ENCODE peak calls at places on chromosomes 1 and 21, in five cellular contexts. J is H1, B is mesenchymal stem cell, D is trophoblast cell, C is H9. Q is an unnamed sample.

GRCh38 chr1:160855181-160855981 is 7.3 kb downstream of the CD244 start:
- DNase-seq in J (no peak), B (no peak), D (no peak), C (no peak), Q (no peak)

GRCh38 chr1:36328713-36329112 is 5.3 kb upstream of the EVA1B start:
- DNase-seq in J (no peak), B (no peak), D (no peak), C (no peak), Q (no peak)

GRCh38 chr1:162385702-162386101 is 4.2 kb downstream of the C1orf226 start:
- DNase-seq in J (no peak), B (no peak), D (no peak), C (no peak), Q (no peak)

GRCh38 chr21:41344146-41344545 is 17.7 kb upstream of the MX2 start:
- DNase-seq in J (no peak), B (no peak), D (no peak), C (no peak), Q (no peak)

GRCh38 chr1:13730751-13731482 is 30.9 kb downstream of the PRDM2 start:
- DNase-seq in J (no peak), B (no peak), D (no peak), C (no peak), Q (no peak)

GRCh38 chr1:26181586-26182371 is 4.5 kb downstream of the CNKSR1 start:
- DNase-seq in J (no peak), B (no peak), D (no peak), C (no peak), Q (no peak)

GRCh38 chr1:91582431-91582921 is 81.8 kb downstream of the CDC7 start:
- DNase-seq in J (no peak), B (peak), D (peak), C (no peak), Q (no peak)

GRCh38 chr1:157135646-157136045 is 2.5 kb downstream of the ETV3 start:
- DNase-seq in J (no peak), B (no peak), D (no peak), C (no peak), Q (no peak)

GRCh38 chr1:183739640-183740385 is 65.1 kb upstream of the RGL1 start:
- DNase-seq in J (no peak), B (peak), D (no peak), C (no peak), Q (no peak)

GRCh38 chr1:160860840-160861505 is 1.7 kb downstream of the CD244 start:
- DNase-seq in J (no peak), B (no peak), D (no peak), C (no peak), Q (peak)

GRCh38 chr1:213244664-213245091 is 193.6 kb downstream of the RPS6KC1 start:
- DNase-seq in J (no peak), B (peak), D (peak), C (no peak), Q (peak)

GRCh38 chr1:94332952-94333351 is 85.2 kb upstream of the ABCD3 start:
- DNase-seq in J (no peak), B (peak), D (no peak), C (no peak), Q (no peak)

GRCh38 chr1:236568285-236568894 is 35.9 kb downstream of the HEATR1 start:
- DNase-seq in J (no peak), B (peak), D (no peak), C (no peak), Q (no peak)

GRCh38 chr1:66371233-66372005 is 162.5 kb upstream of the SGIP1 start:
- DNase-seq in J (no peak), B (peak), D (peak), C (no peak), Q (no peak)

GRCh38 chr1:216190438-216190837 is 232.8 kb downstream of the USH2A start:
- DNase-seq in J (no peak), B (no peak), D (no peak), C (no peak), Q (no peak)

GRCh38 chr1:1156140-1157032 is 17.3 kb upstream of the TTLL10 start:
- DNase-seq in J (no peak), B (no peak), D (no peak), C (no peak), Q (no peak)

GRCh38 chr1:157170677-157171515 is 32.7 kb upstream of the ETV3 start:
- DNase-seq in J (no peak), B (peak), D (peak), C (peak), Q (peak)

GRCh38 chr1:197774691-197775281 is 494 bp downstream of the DENND1B start:
- DNase-seq in J (no peak), B (peak), D (peak), C (peak), Q (peak)

GRCh38 chr1:15869413-15869812 is 21.9 kb downstream of the SPEN start:
- DNase-seq in J (no peak), B (no peak), D (no peak), C (no peak), Q (no peak)

GRCh38 chr1:155008015-155008941 is 5.7 kb downstream of the ZBTB7B start:
- DNase-seq in J (no peak), B (no peak), D (no peak), C (no peak), Q (no peak)

GRCh38 chr1:1969505-1969900 is 34.1 kb downstream of the CFAP74 start:
- DNase-seq in J (no peak), B (no peak), D (no peak), C (no peak), Q (no peak)

GRCh38 chr1:12380316-12381249 is 150.8 kb downstream of the VPS13D start:
- DNase-seq in J (no peak), B (no peak), D (no peak), C (no peak), Q (no peak)

GRCh38 chr1:26697441-26697977 is 1.7 kb downstream of the ARID1A start:
- DNase-seq in J (no peak), B (no peak), D (no peak), C (no peak), Q (no peak)

GRCh38 chr1:10838541-10838940 is 42.1 kb upstream of the CASZ1 start:
- DNase-seq in J (no peak), B (no peak), D (no peak), C (no peak), Q (no peak)

GRCh38 chr1:110616587-110616986 is 10.4 kb upstream of the KCNA2 start:
- DNase-seq in J (no peak), B (no peak), D (no peak), C (no peak), Q (no peak)

GRCh38 chr1:203765029-203765837 is at the start of gene LAX1:
- DNase-seq in J (no peak), B (no peak), D (peak), C (no peak), Q (no peak)

GRCh38 chr1:239418683-239419082 is 32.3 kb downstream of the CHRM3 start:
- DNase-seq in J (no peak), B (no peak), D (peak), C (no peak), Q (no peak)

GRCh38 chr1:70093250-70093975 is 112.0 kb downstream of the LRRC40 start:
- DNase-seq in J (no peak), B (no peak), D (no peak), C (no peak), Q (no peak)

GRCh38 chr1:70090146-70090545 is 115.2 kb downstream of the LRRC40 start:
- DNase-seq in J (no peak), B (no peak), D (peak), C (no peak), Q (no peak)

GRCh38 chr1:70086897-70087296 is 118.5 kb downstream of the LRRC40 start:
- DNase-seq in J (no peak), B (no peak), D (no peak), C (no peak), Q (no peak)

GRCh38 chr1:70090875-70091274 is 114.5 kb downstream of the LRRC40 start:
- DNase-seq in J (no peak), B (peak), D (peak), C (no peak), Q (no peak)

GRCh38 chr1:70091811-70092210 is 113.6 kb downstream of the LRRC40 start:
- DNase-seq in J (no peak), B (no peak), D (no peak), C (no peak), Q (no peak)
- H3K23ac ChIP-seq in J (no peak), B (no peak), D (no peak), C (no peak), Q (no peak)

GRCh38 chr21:32710069-32710784 is 17.6 kb downstream of the SYNJ1 start:
- DNase-seq in J (no peak), B (no peak), D (no peak), C (no peak), Q (no peak)

GRCh38 chr21:32712641-32713040 is 15.2 kb downstream of the SYNJ1 start:
- DNase-seq in J (no peak), B (no peak), D (no peak), C (no peak), Q (no peak)

GRCh38 chr21:32713726-32714125 is 14.1 kb downstream of the SYNJ1 start:
- DNase-seq in J (no peak), B (no peak), D (peak), C (no peak), Q (no peak)

GRCh38 chr21:32710987-32711386 is 16.8 kb downstream of the SYNJ1 start:
- DNase-seq in J (no peak), B (no peak), D (no peak), C (no peak), Q (no peak)

DNA sequence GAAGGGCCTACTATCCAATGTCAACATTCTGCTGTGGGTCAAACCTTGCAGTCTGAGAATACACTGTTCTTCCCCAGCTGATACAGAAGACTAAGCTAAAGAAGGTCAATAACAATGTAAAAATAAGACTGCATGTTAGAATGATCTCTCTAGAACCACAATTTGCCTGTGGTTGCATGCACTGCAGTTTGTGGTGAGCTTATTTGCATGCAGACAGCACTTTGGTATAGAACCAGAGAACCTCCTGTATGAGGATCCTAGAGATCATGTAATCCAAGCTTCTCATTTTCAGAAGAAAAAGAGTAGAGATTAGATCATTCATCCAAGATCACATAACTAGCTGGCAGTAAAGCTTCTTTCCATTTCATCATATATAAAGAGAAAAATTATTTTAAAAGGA is 15.8 kb downstream of the SYNJ1 start:
- DNase-seq in J (no peak), B (no peak), D (no peak), C (no peak), Q (no peak)
- H2BK12ac ChIP-seq in J (no peak), B (no peak), D (no peak), C (no peak), Q (no peak)

DNA sequence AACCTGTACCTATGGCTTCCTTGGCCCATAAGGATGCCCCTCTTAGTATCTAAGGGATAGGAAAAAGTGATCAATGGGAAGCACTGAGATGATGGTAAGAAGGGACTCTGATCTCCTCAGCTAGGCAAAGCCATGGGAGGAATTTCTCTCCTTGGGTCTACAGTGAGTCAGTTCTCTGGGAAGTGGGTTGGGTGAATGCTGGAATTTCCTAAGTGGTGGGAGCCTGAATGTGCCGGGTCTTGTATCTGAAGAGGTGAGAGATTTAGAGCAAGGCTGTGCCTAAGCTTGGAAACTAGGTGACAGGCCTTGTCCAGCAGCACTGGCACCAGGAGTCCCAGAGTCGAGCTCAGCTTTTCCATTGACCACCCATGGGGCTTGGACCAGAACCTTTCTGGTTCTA is 96.3 kb upstream of the SLC2A1 start:
- DNase-seq in J (no peak), B (peak), D (peak), C (no peak), Q (no peak)
- H3K23ac ChIP-seq in J (no peak), B (no peak), D (no peak), C (no peak), Q (no peak)

GRCh38 chr21:45947296-45947695 is 34.3 kb upstream of the COL6A1 start:
- DNase-seq in J (no peak), B (no peak), D (no peak), C (no peak), Q (no peak)
- H2BK12ac ChIP-seq in J (no peak), B (no peak), D (no peak), C (no peak), Q (no peak)

DNA sequence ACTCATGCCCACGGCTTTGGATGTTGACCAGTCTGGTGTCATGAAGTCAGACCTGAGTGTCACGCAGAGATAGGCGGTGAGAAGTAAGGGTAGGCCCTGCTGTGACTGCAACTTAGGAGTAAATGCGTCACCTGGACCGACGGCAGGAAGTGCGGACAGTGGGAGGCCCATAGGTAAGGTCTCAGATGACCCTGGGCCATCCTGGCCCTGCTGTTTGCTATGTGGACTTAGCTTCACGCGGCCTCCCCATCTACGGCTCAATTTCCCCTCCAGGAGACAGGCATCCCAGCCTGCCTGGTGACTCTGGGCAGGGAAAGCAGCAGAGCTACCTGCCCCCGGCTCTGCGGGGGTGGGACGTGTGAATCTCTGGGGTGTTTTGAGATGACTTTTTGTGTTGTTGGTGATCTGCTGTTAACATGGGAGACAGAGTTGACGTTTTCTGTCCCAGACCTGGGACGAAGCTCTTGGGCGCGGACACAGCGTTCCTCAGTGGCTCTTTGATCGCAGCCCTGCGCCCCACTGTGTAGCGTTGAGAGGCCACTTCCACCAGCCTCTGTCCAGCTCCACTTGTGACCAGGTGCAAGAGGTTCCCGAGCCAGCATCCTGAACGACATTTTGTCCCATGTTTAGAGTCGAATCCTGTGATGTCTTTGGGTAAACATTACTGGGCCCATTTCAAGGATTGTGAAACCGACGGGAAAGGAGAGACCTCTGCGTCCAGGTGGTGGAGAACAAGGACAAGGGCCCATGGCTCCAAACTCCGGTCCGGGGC is 39.9 kb downstream of the CRYAA start:
- DNase-seq in J (no peak), B (no peak), D (no peak), C (peak), Q (no peak)
- H3K23ac ChIP-seq in J (no peak), B (no peak), D (peak), C (no peak), Q (no peak)

DNA sequence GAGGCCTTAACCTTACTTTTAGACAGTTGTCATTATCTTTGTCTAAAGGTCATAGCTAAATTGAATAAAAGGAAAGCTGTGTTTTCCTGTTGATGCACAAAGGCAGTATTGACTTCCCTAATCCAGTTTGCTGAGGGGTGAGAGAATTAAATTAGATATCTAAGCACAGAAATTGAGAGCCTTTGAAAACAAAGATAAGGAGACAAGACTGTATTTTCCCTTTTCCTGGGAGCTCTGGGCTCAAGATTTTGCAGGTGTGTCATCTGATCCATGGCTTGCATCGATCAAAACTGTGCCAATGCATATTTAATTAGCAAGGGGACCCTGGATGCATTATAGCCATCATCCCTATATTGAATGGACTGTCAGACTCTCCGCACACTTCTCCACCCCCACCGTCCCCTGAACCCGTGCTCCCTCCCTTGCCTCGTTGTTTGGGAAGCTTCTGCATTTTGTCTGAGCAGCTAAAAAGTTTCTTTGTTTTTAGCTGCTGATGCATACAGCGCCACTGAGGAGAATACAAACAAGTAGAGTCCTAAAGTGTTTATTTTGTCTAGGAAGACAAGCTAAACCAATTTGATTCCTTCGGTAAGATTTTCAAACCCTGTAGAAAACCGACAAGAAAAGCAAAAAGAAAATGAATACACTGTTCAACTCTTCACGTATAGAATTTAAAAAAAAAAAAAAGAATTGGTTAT is 186.3 kb downstream of the NFIA start:
- DNase-seq in J (no peak), B (no peak), D (no peak), C (no peak), Q (no peak)
- H2BK12ac ChIP-seq in J (no peak), B (no peak), D (no peak), C (no peak), Q (no peak)

GRCh38 chr1:170309389-170310013 is 163.7 kb downstream of the NTMT2 start:
- DNase-seq in J (peak), B (peak), D (no peak), C (no peak), Q (no peak)
- H3K23ac ChIP-seq in J (no peak), B (no peak), D (no peak), C (no peak), Q (no peak)

GRCh38 chr1:153127296-153127695 is 14.0 kb upstream of the SPRR2F start:
- DNase-seq in J (no peak), B (no peak), D (no peak), C (no peak), Q (no peak)
- H2BK12ac ChIP-seq in J (no peak), B (no peak), D (no peak), C (no peak), Q (no peak)

DNA sequence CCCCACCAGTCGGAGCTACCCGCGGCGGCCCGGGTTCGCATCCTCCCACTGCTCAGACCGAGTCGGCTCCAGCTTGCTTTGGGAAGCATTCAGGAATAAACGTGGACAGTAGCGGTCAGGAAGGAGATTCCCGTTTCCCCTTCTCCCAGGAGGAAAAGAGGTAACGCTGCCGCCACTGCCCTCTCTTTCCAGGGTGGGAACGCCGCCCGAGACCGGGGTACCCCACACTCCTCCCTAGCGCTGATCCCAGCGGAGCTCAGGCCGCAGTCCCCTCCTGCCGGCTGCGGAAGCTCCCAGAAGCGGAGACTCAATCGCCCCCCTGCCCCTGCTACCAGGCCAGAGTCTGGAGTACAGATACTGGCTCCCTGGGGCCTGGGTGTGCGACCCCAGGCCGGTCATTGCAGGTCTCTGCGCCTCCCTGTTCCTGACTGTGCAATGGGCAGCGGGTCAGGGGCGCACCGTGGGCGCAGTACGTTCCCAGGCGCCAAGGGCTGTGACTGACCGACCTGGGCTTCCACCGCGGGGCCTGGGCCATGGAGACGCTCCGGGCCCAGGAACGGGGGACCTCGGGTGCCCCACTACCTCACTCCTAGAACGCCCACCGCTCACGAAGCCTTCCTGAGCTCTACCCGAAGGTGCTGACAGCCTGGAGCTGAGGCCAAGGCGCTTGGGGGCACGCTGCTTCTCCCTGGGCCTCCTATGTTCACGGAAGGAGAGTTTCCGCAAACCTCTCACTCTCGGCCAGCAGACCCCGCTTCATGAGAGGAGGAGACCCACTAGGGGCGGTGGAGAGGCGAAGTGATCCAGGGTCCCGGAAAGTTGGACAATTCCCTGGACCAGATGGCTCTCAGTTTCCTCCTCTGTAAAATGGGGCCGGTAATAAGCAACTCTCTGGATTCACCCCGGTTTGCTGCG is 7.8 kb downstream of the DMRTA2 start:
- DNase-seq in J (no peak), B (no peak), D (no peak), C (peak), Q (no peak)
- H3K23ac ChIP-seq in J (no peak), B (no peak), D (no peak), C (no peak), Q (peak)

DNA sequence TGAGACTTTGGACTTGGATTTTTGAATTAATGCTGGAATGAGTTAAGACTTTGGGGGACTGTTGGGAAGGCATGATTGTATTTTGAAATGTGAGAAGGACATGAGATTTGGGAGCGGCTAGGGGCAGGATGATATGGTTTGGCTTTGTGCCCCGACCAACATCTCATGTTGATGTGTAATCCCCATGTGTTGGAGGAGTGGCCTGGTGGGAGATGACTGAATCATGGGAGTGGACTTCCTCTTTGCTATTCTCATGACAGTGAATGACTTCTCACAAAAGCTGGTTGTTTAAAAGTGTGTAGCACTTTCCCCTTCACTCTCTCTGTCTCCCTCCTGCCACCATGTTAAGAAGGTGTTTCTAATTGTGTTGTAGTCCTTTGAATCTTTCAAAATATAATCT is 9.3 kb upstream of the PHGDH start:
- DNase-seq in J (no peak), B (no peak), D (no peak), C (no peak), Q (no peak)
- H2BK12ac ChIP-seq in J (no peak), B (no peak), D (no peak), C (no peak), Q (no peak)